ENCODE peak calls at places on chromosomes 6 and 20, in ten cellular contexts. One of them, this sample, is unnamed.

GRCh38 chr6:42038811-42039408 is 11.4 kb upstream of the TAF8 start:
- DNase-seq in SK-N-SH: no peak
- DNase-seq in Panc1: no peak
- DNase-seq in OCI-LY7: no peak
- DNase-seq in GM23248: no peak
- DNase-seq in SK-N-MC: peak; percentile 24
- DNase-seq in fibroblast of lung: peak; percentile 79
- DNase-seq in tibial artery: no peak
- DNase-seq in CD4-positive, CD25-positive, alpha-beta regulatory T cell: no peak
- DNase-seq in ovary: no peak
- DNase-seq in this sample: no peak

GRCh38 chr6:26251354-26252081 is 113.5 kb upstream of the BTN3A2 start:
- DNase-seq in SK-N-SH: peak; percentile 69
- DNase-seq in Panc1: no peak
- DNase-seq in OCI-LY7: no peak
- DNase-seq in GM23248: peak; percentile 52
- DNase-seq in SK-N-MC: no peak
- DNase-seq in fibroblast of lung: peak; percentile 94
- DNase-seq in tibial artery: no peak
- DNase-seq in CD4-positive, CD25-positive, alpha-beta regulatory T cell: peak; percentile 81
- DNase-seq in ovary: no peak
- DNase-seq in this sample: peak; percentile 17

GRCh38 chr6:97049254-97050004 is 124.9 kb downstream of the KLHL32 start:
- DNase-seq in SK-N-SH: no peak
- DNase-seq in Panc1: no peak
- DNase-seq in OCI-LY7: peak; percentile 87
- DNase-seq in GM23248: peak; percentile 21
- DNase-seq in SK-N-MC: no peak
- DNase-seq in fibroblast of lung: no peak
- DNase-seq in tibial artery: no peak
- DNase-seq in CD4-positive, CD25-positive, alpha-beta regulatory T cell: no peak
- DNase-seq in ovary: no peak
- DNase-seq in this sample: no peak

GRCh38 chr6:45278367-45278766 is 49.8 kb upstream of the RUNX2 start:
- DNase-seq in SK-N-SH: no peak
- DNase-seq in Panc1: no peak
- DNase-seq in OCI-LY7: no peak
- DNase-seq in GM23248: peak; percentile 35
- DNase-seq in SK-N-MC: no peak
- DNase-seq in fibroblast of lung: peak; percentile 38
- DNase-seq in tibial artery: no peak
- DNase-seq in CD4-positive, CD25-positive, alpha-beta regulatory T cell: no peak
- DNase-seq in ovary: no peak
- DNase-seq in this sample: no peak

GRCh38 chr6:122803056-122803695 is 14.1 kb downstream of the SMPDL3A start:
- DNase-seq in SK-N-SH: no peak
- DNase-seq in Panc1: no peak
- DNase-seq in OCI-LY7: no peak
- DNase-seq in GM23248: peak; percentile 30
- DNase-seq in SK-N-MC: no peak
- DNase-seq in fibroblast of lung: peak; percentile 63
- DNase-seq in tibial artery: no peak
- DNase-seq in CD4-positive, CD25-positive, alpha-beta regulatory T cell: no peak
- DNase-seq in ovary: no peak
- DNase-seq in this sample: no peak

GRCh38 chr6:39453956-39454524 is 131.5 kb upstream of the KCNK16 start:
- DNase-seq in SK-N-SH: no peak
- DNase-seq in Panc1: no peak
- DNase-seq in OCI-LY7: no peak
- DNase-seq in GM23248: peak; percentile 51
- DNase-seq in SK-N-MC: no peak
- DNase-seq in fibroblast of lung: peak; percentile 5
- DNase-seq in tibial artery: no peak
- DNase-seq in CD4-positive, CD25-positive, alpha-beta regulatory T cell: no peak
- DNase-seq in ovary: no peak
- DNase-seq in this sample: no peak

GRCh38 chr20:1803216-1804128 is 91.7 kb upstream of the SIRPA start:
- DNase-seq in SK-N-SH: peak; percentile 76
- DNase-seq in Panc1: no peak
- DNase-seq in OCI-LY7: no peak
- DNase-seq in GM23248: peak; percentile 86
- DNase-seq in SK-N-MC: no peak
- DNase-seq in fibroblast of lung: peak; percentile 77
- DNase-seq in tibial artery: peak; percentile 58
- DNase-seq in CD4-positive, CD25-positive, alpha-beta regulatory T cell: no peak
- DNase-seq in ovary: no peak
- DNase-seq in this sample: peak; percentile 72

GRCh38 chr6:25178336-25178735 is 100.8 kb upstream of the CARMIL1 start:
- DNase-seq in SK-N-SH: no peak
- DNase-seq in Panc1: no peak
- DNase-seq in OCI-LY7: no peak
- DNase-seq in GM23248: no peak
- DNase-seq in SK-N-MC: no peak
- DNase-seq in fibroblast of lung: no peak
- DNase-seq in tibial artery: no peak
- DNase-seq in CD4-positive, CD25-positive, alpha-beta regulatory T cell: no peak
- DNase-seq in ovary: no peak
- DNase-seq in this sample: no peak

GRCh38 chr6:117847912-117848311 is 59.2 kb upstream of the SLC35F1 start:
- DNase-seq in SK-N-SH: no peak
- DNase-seq in Panc1: no peak
- DNase-seq in OCI-LY7: no peak
- DNase-seq in GM23248: no peak
- DNase-seq in SK-N-MC: no peak
- DNase-seq in fibroblast of lung: no peak
- DNase-seq in tibial artery: no peak
- DNase-seq in CD4-positive, CD25-positive, alpha-beta regulatory T cell: no peak
- DNase-seq in ovary: no peak
- DNase-seq in this sample: no peak

DNA sequence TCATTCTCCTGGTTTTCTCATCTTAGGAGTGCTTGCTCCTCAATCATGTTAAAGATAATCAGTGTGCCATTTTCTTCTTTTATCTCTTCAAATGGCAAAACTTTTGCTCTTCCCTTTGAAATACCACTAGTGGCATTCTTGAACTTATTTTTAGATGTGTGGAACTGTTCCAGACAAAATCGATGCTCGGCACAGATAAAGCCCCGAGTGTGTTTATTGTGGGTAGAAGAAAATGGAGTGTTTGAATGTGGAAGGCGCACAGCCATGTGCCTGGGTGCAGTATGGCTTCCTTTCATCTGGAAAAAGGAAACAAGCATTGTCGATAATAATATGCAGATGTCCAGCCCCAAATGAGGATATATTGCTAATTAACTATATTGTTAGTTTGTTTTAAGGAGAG is 42.4 kb downstream of the ISM1 start:
- DNase-seq in SK-N-SH: no peak
- DNase-seq in Panc1: no peak
- DNase-seq in OCI-LY7: no peak
- DNase-seq in GM23248: no peak
- DNase-seq in SK-N-MC: no peak
- DNase-seq in fibroblast of lung: no peak
- DNase-seq in tibial artery: no peak
- DNase-seq in CD4-positive, CD25-positive, alpha-beta regulatory T cell: no peak
- DNase-seq in ovary: no peak
- DNase-seq in this sample: no peak
- H3K27ac ChIP-seq in SK-N-SH: no peak overlapping the region
- H3K27ac ChIP-seq in Panc1: no peak overlapping the region
- H3K27ac ChIP-seq in OCI-LY7: no peak overlapping the region
- H3K27ac ChIP-seq in GM23248: no peak overlapping the region
- H3K27ac ChIP-seq in SK-N-MC: no peak overlapping the region
- H3K27ac ChIP-seq in fibroblast of lung: no peak overlapping the region
- H3K27ac ChIP-seq in tibial artery: no peak overlapping the region
- H3K27ac ChIP-seq in CD4-positive, CD25-positive, alpha-beta regulatory T cell: no peak overlapping the region
- H3K27ac ChIP-seq in ovary: no peak overlapping the region
- H3K27ac ChIP-seq in this sample: no peak overlapping the region

DNA sequence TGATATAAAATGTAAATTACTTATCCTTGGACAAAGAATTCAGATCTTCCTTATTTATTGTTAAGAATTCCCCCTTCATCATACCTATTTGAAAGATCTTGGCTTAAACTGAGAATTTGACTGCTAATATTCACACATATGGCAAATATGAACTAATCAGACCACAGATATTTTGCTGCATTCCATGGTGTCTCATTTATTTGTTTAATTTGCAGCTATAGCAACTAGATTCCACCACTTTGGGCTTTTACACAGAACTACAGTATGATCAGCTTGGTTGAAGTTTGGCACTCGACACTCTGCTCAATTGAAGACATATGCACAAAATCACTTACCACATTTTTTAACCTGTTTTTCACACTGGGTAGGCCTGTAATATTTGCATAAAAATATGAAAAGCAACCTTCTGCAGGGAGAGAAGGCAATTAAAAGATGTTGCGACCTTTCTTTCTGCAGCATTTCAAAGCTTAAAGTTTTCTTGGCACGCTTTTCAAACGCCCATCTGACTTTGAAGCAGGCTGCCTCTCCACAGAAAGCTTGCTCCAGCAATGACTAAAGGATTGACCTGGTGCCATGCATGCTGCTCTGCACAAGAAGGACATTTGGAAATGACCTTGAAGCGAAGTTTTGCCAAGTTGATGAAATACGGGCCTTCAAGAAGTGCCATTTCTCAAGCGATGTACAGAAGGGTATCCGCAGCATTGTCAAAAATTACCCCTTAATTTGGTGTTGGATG is 126.7 kb downstream of the AIG1 start:
- DNase-seq in SK-N-SH: no peak
- DNase-seq in Panc1: no peak
- DNase-seq in OCI-LY7: no peak
- DNase-seq in GM23248: peak; percentile 95
- DNase-seq in SK-N-MC: no peak
- DNase-seq in fibroblast of lung: peak; percentile 91
- DNase-seq in tibial artery: no peak
- DNase-seq in CD4-positive, CD25-positive, alpha-beta regulatory T cell: no peak
- DNase-seq in ovary: peak; percentile 40
- DNase-seq in this sample: no peak
- H3K4me3 ChIP-seq in SK-N-SH: no peak overlapping the region
- H3K4me3 ChIP-seq in Panc1: no peak overlapping the region
- H3K4me3 ChIP-seq in OCI-LY7: no peak overlapping the region
- H3K4me3 ChIP-seq in GM23248: peak overlapping the region; percentile 20
- H3K4me3 ChIP-seq in SK-N-MC: no peak overlapping the region
- H3K4me3 ChIP-seq in fibroblast of lung: no peak overlapping the region
- H3K4me3 ChIP-seq in tibial artery: no peak overlapping the region
- H3K4me3 ChIP-seq in CD4-positive, CD25-positive, alpha-beta regulatory T cell: no peak overlapping the region
- H3K4me3 ChIP-seq in ovary: no peak overlapping the region
- H3K4me3 ChIP-seq in this sample: no peak overlapping the region

GRCh38 chr6:119351005-119351394 is 1.4 kb upstream of the MAN1A1 start:
- DNase-seq in SK-N-SH: peak; percentile 32
- DNase-seq in Panc1: no peak
- DNase-seq in OCI-LY7: peak; percentile 75
- DNase-seq in GM23248: peak; percentile 75
- DNase-seq in SK-N-MC: no peak
- DNase-seq in fibroblast of lung: peak; percentile 38
- DNase-seq in tibial artery: no peak
- DNase-seq in CD4-positive, CD25-positive, alpha-beta regulatory T cell: peak; percentile 20
- DNase-seq in ovary: no peak
- DNase-seq in this sample: no peak

GRCh38 chr6:119348308-119349040 is 1.1 kb downstream of the MAN1A1 start:
- DNase-seq in SK-N-SH: peak; percentile 82
- DNase-seq in Panc1: no peak
- DNase-seq in OCI-LY7: peak; percentile 63
- DNase-seq in GM23248: peak; percentile 55
- DNase-seq in SK-N-MC: no peak
- DNase-seq in fibroblast of lung: peak; percentile 38
- DNase-seq in tibial artery: peak; percentile 25
- DNase-seq in CD4-positive, CD25-positive, alpha-beta regulatory T cell: peak; percentile 45
- DNase-seq in ovary: peak; percentile 55
- DNase-seq in this sample: peak; percentile 24

GRCh38 chr6:119349041-119349340 is 570 bp downstream of the MAN1A1 start:
- DNase-seq in SK-N-SH: peak; percentile 79
- DNase-seq in Panc1: no peak
- DNase-seq in OCI-LY7: peak; percentile 39
- DNase-seq in GM23248: peak; percentile 58
- DNase-seq in SK-N-MC: no peak
- DNase-seq in fibroblast of lung: no peak
- DNase-seq in tibial artery: no peak
- DNase-seq in CD4-positive, CD25-positive, alpha-beta regulatory T cell: no peak
- DNase-seq in ovary: no peak
- DNase-seq in this sample: no peak

GRCh38 chr6:119350202-119351004 is 842 bp upstream of the MAN1A1 start:
- DNase-seq in SK-N-SH: peak; percentile 15
- DNase-seq in Panc1: peak; percentile 15
- DNase-seq in OCI-LY7: peak; percentile 67
- DNase-seq in GM23248: peak; percentile 90
- DNase-seq in SK-N-MC: peak; percentile 12
- DNase-seq in fibroblast of lung: peak; percentile 73
- DNase-seq in tibial artery: peak; percentile 37
- DNase-seq in CD4-positive, CD25-positive, alpha-beta regulatory T cell: peak; percentile 57
- DNase-seq in ovary: no peak
- DNase-seq in this sample: no peak

GRCh38 chr6:119349341-119350201 is at the start of gene MAN1A1:
- DNase-seq in SK-N-SH: peak; percentile 99
- DNase-seq in Panc1: no peak
- DNase-seq in OCI-LY7: peak; percentile 94
- DNase-seq in GM23248: peak; percentile 87
- DNase-seq in SK-N-MC: no peak
- DNase-seq in fibroblast of lung: peak; percentile 75
- DNase-seq in tibial artery: peak; percentile 91
- DNase-seq in CD4-positive, CD25-positive, alpha-beta regulatory T cell: peak; percentile 91
- DNase-seq in ovary: peak; percentile 93
- DNase-seq in this sample: peak; percentile 92
- H3K27ac ChIP-seq in SK-N-SH: peak within 1 kb of the TSS; percentile 68
- H3K27ac ChIP-seq in Panc1: no peak within 1 kb of the TSS
- H3K27ac ChIP-seq in OCI-LY7: peak within 1 kb of the TSS; percentile 89
- H3K27ac ChIP-seq in GM23248: peak within 1 kb of the TSS; percentile 75
- H3K27ac ChIP-seq in SK-N-MC: no peak within 1 kb of the TSS
- H3K27ac ChIP-seq in fibroblast of lung: peak within 1 kb of the TSS; percentile 89
- H3K27ac ChIP-seq in tibial artery: peak within 1 kb of the TSS; percentile 99
- H3K27ac ChIP-seq in CD4-positive, CD25-positive, alpha-beta regulatory T cell: peak within 1 kb of the TSS; percentile 76
- H3K27ac ChIP-seq in ovary: peak within 1 kb of the TSS; percentile 93
- H3K27ac ChIP-seq in this sample: peak within 1 kb of the TSS; percentile 96

GRCh38 chr20:58179083-58179431 is 49.4 kb downstream of the ANKRD60 start:
- DNase-seq in SK-N-SH: no peak
- DNase-seq in Panc1: no peak
- DNase-seq in OCI-LY7: no peak
- DNase-seq in GM23248: no peak
- DNase-seq in SK-N-MC: no peak
- DNase-seq in fibroblast of lung: no peak
- DNase-seq in tibial artery: no peak
- DNase-seq in CD4-positive, CD25-positive, alpha-beta regulatory T cell: no peak
- DNase-seq in ovary: no peak
- DNase-seq in this sample: no peak
- H3K4me3 ChIP-seq in SK-N-SH: peak overlapping the region; percentile 41
- H3K4me3 ChIP-seq in Panc1: peak overlapping the region; percentile 56
- H3K4me3 ChIP-seq in OCI-LY7: peak overlapping the region; percentile 32
- H3K4me3 ChIP-seq in GM23248: peak overlapping the region; percentile 68
- H3K4me3 ChIP-seq in SK-N-MC: peak overlapping the region; percentile 70
- H3K4me3 ChIP-seq in fibroblast of lung: no peak overlapping the region
- H3K4me3 ChIP-seq in tibial artery: peak overlapping the region; percentile 33
- H3K4me3 ChIP-seq in CD4-positive, CD25-positive, alpha-beta regulatory T cell: no peak overlapping the region
- H3K4me3 ChIP-seq in ovary: peak overlapping the region; percentile 12
- H3K4me3 ChIP-seq in this sample: peak overlapping the region; percentile 52